ENCODE peak calls at places on chromosomes 16 and 17, in six cellular contexts. S is stimulated activated CD4-positive, alpha-beta T cell treated with anti-CD3 and anti-CD28 coated beads, Interleukin-15, amount 100 ng/mL, for 24 hours; M is DMS79; W is heart right ventricle; H is Daoy; Y is activated T-helper 1 cell treated with anti-CD3 and anti-CD28 coated beads, Interleukin-2, amount 50 U/mL, for 16 hours. Q is an unnamed sample.

GRCh38 chr16:22694887-22695382 is 119.0 kb upstream of the HS3ST2 start:
- DNase-seq in S (no peak), H (peak), Y (no peak), M (no peak), W (peak), Q (no peak)

GRCh38 chr16:50096791-50097190 is 31.0 kb downstream of the HEATR3 start:
- DNase-seq in H (peak), Y (no peak), S (no peak), M (no peak), W (no peak), Q (no peak)

GRCh38 chr17:46818929-46819859 is 702 bp upstream of the WNT3 start:
- DNase-seq in Y (no peak), W (no peak), M (no peak), S (peak), H (no peak), Q (peak)

GRCh38 chr16:86567701-86568571 is 1.3 kb downstream of the FOXC2 start:
- DNase-seq in W (no peak), S (no peak), M (no peak), H (peak), Y (no peak), Q (no peak)

GRCh38 chr16:51431517-51432241 is 280.6 kb upstream of the SALL1 start:
- DNase-seq in H (peak), S (no peak), W (no peak), M (no peak), Y (no peak), Q (no peak)

GRCh38 chr17:73697872-73698271 is 53.6 kb upstream of the SDK2 start:
- DNase-seq in M (peak), H (no peak), S (no peak), W (no peak), Y (no peak), Q (no peak)

GRCh38 chr17:19727466-19728113 is 11.2 kb upstream of the SLC47A2 start:
- DNase-seq in H (no peak), Y (no peak), M (no peak), W (peak), S (no peak), Q (no peak)

GRCh38 chr17:50638851-50639767 is 4.4 kb downstream of the ABCC3 start:
- DNase-seq in W (peak), H (peak), Y (no peak), M (peak), S (no peak), Q (no peak)

GRCh38 chr16:85378145-85379040 is 234.7 kb upstream of the GSE1 start:
- DNase-seq in S (no peak), Y (no peak), H (no peak), M (no peak), W (no peak), Q (no peak)

GRCh38 chr16:8355714-8356113 is 234.6 kb downstream of the TMEM114 start:
- DNase-seq in M (no peak), H (no peak), S (no peak), W (no peak), Y (no peak), Q (no peak)

Q was measured in stimulated activated naive CD8-positive, alpha-beta T cell treated with anti-CD3 and anti-CD28 coated beads, Interleukin-15, Interleukin-2, amounts not matched to agents 100 U/mL and 50 U/mL, for 24 hours.